ENCODE peak calls at places on chromosome 22, in six cellular contexts. N is lower lobe of right lung, W is PC-9, H is H9, B is lung, S is upper lobe of right lung. J is an unnamed sample. For H3K27me3 and H3K4me1, the result is how much of the 10 kb centered on the place peaks cover.

GRCh38 chr22:19891350-19892248 is 36.9 kb upstream of the GNB1L start:
- DNase-seq in S (no peak), N (no peak), H (peak), W (no peak), B (no peak), J (peak)

GRCh38 chr22:30611197-30611596 is 4.2 kb downstream of the TCN2 start:
- DNase-seq in S (no peak), B (no peak), N (no peak), W (no peak), H (no peak), J (no peak)

GRCh38 chr22:20456722-20457076 is 19.1 kb upstream of the SCARF2 start:
- DNase-seq in N (peak), S (peak), B (no peak), W (no peak), H (no peak), J (no peak)

GRCh38 chr22:37062366-37062655 is 10.8 kb downstream of the KCTD17 start:
- DNase-seq in W (no peak), N (no peak), S (no peak), H (no peak), B (no peak), J (no peak)

GRCh38 chr22:19843107-19843856 is 11.4 kb downstream of the GNB1L start:
- DNase-seq in H (no peak), W (no peak), N (no peak), S (no peak), B (no peak), J (no peak)

GRCh38 chr22:23274146-23274526 is 93.8 kb downstream of the BCR start:
- DNase-seq in S (no peak), H (no peak), W (no peak), N (no peak), B (no peak), J (no peak)

GRCh38 chr22:26842103-26842502 is 184.7 kb downstream of the MIAT start:
- DNase-seq in S (no peak), B (no peak), H (no peak), W (no peak), N (no peak), J (no peak)

GRCh38 chr22:33652596-33652995 is 267.7 kb downstream of the LARGE1 start:
- DNase-seq in W (peak), B (no peak), H (no peak), N (no peak), S (no peak), J (no peak)

GRCh38 chr22:26712158-26712557 is 54.8 kb downstream of the MIAT start:
- DNase-seq in W (no peak), B (no peak), H (no peak), S (no peak), N (no peak), J (no peak)

GRCh38 chr22:25704701-25705100 is 37.3 kb upstream of the MYO18B start:
- DNase-seq in H (no peak), S (no peak), B (no peak), N (no peak), W (no peak), J (no peak)

GRCh38 chr22:31250740-31251330 is 38.7 kb downstream of the LIMK2 start:
- DNase-seq in S (no peak), H (no peak), W (peak), B (no peak), N (no peak), J (no peak)

GRCh38 chr22:45353816-45354215 is 44.1 kb downstream of the FAM118A start:
- DNase-seq in S (no peak), W (no peak), B (no peak), H (no peak), N (no peak), J (no peak)

GRCh38 chr22:46432164-46433068 is 96.9 kb downstream of the TRMU start:
- DNase-seq in N (no peak), H (no peak), W (no peak), S (no peak), B (no peak), J (no peak)

GRCh38 chr22:41910599-41911291 is 4.1 kb downstream of the SHISA8 start:
- DNase-seq in S (no peak), B (no peak), W (no peak), H (no peak), N (no peak), J (peak)

GRCh38 chr22:47057916-47058585 is 295.6 kb downstream of the TBC1D22A start:
- DNase-seq in W (no peak), B (no peak), S (peak), N (peak), H (no peak), J (no peak)

GRCh38 chr22:17931400-17931825 is 92.9 kb downstream of the MICAL3 start:
- DNase-seq in S (no peak), W (no peak), N (no peak), B (no peak), H (no peak), J (peak)

GRCh38 chr22:37044634-37045625 is 6.6 kb upstream of the KCTD17 start:
- DNase-seq in W (peak), N (no peak), H (no peak), S (no peak), B (no peak), J (no peak)

GRCh38 chr22:26798433-26799065 is 141.2 kb downstream of the MIAT start:
- DNase-seq in N (no peak), S (no peak), B (no peak), W (no peak), H (peak), J (no peak)

GRCh38 chr22:19576460-19577421 is 52.5 kb upstream of the CLDN5 start:
- DNase-seq in B (no peak), N (no peak), S (no peak), H (peak), W (peak), J (peak)

GRCh38 chr22:38649841-38650522 is 6.2 kb downstream of the FAM227A start:
- DNase-seq in B (no peak), H (no peak), N (no peak), S (no peak), W (peak), J (no peak)

GRCh38 chr22:39475337-39475736 is 18.5 kb downstream of the MGAT3 start:
- DNase-seq in H (no peak), W (no peak), N (no peak), B (no peak), S (no peak), J (no peak)

GRCh38 chr22:37197451-37198289 is 9.6 kb upstream of the C1QTNF6 start:
- DNase-seq in W (peak), N (peak), H (no peak), S (peak), B (peak), J (no peak)

GRCh38 chr22:17672417-17672991 is 33.9 kb downstream of the BCL2L13 start:
- DNase-seq in H (no peak), N (no peak), S (no peak), W (no peak), B (no peak), J (no peak)

GRCh38 chr22:38097557-38098409 is 12.7 kb downstream of the BAIAP2L2 start:
- DNase-seq in W (no peak), H (peak), N (peak), S (no peak), B (no peak), J (no peak)

GRCh38 chr22:35986085-35986484 is 42.5 kb downstream of the RBFOX2 start:
- DNase-seq in N (no peak), H (no peak), B (no peak), W (no peak), S (no peak), J (no peak)

GRCh38 chr22:35638408-35638807 is 9.8 kb upstream of the APOL6 start:
- DNase-seq in H (no peak), N (peak), B (peak), W (no peak), S (no peak), J (peak)

GRCh38 chr22:32957093-32957835 is 100.9 kb downstream of the SYN3 start:
- DNase-seq in N (no peak), W (no peak), B (no peak), H (no peak), S (no peak), J (no peak)

GRCh38 chr22:35377735-35378134 is 3.2 kb upstream of the HMOX1 start:
- DNase-seq in W (no peak), S (no peak), N (no peak), B (no peak), H (peak), J (no peak)

GRCh38 chr22:41123151-41123550 is 30.8 kb downstream of the EP300 start:
- DNase-seq in W (no peak), H (no peak), S (no peak), N (no peak), B (no peak), J (no peak)

GRCh38 chr22:45518580-45518991 is 15.9 kb downstream of the FBLN1 start:
- DNase-seq in S (no peak), H (no peak), B (no peak), N (no peak), W (peak), J (no peak)

GRCh38 chr22:30314918-30315317 is 11.8 kb downstream of the TBC1D10A start:
- DNase-seq in B (no peak), S (no peak), N (no peak), W (no peak), H (no peak), J (no peak)

GRCh38 chr22:29072979-29073617 is at the start of gene KREMEN1:
- DNase-seq in H (no peak), W (no peak), S (peak), B (no peak), N (no peak), J (no peak)

GRCh38 chr22:29072193-29072978 is 449 bp upstream of the KREMEN1 start:
- DNase-seq in S (peak), N (peak), H (peak), B (peak), W (peak), J (peak)

GRCh38 chr22:29071261-29072045 is 1.4 kb upstream of the KREMEN1 start:
- DNase-seq in H (peak), N (peak), W (no peak), S (peak), B (no peak), J (peak)

GRCh38 chr22:29073618-29074275 is 912 bp downstream of the KREMEN1 start:
- DNase-seq in B (peak), W (no peak), N (peak), H (peak), S (peak), J (peak)

GRCh38 chr22:29074276-29074625 is 1.4 kb downstream of the KREMEN1 start:
- DNase-seq in B (no peak), N (no peak), W (no peak), S (no peak), H (no peak), J (no peak)
- H3K27me3 ChIP-seq in B (under half), N (under half), W (under half), S (under half), H (under half), J (under half)

DNA sequence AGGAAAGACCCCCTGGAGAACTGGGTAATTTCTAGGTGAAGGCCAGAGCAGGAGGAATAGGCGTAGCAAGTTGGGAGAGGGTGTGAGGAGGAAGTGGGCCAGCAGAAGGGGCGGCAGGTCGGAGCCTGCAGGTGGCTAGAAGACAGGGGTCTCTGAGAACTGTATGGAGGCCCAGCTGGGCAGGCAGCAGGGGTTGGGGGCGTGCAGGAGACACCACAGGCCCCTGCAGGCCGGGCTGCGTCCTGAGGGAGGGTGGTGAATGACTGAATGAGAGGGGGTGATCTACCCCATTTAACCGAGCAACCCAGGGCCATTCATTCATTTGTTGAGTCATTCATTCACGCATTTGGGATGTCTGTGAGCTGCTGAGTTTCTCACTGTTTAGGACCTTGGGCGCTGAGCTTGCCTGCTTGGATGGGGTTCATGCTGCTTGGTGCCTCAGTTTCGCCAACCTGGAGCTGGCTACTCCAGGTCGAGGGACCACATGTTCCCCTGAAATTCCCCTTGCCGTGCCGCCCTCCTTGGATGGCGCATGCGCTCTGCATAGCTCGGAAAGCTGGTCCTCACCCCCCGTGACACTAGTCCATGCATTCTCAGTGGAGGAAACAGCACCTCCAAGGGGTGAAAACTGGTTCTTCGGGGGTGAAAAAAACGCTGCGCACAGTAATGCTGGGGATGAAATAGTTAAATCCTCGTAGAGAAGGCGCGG is 15.6 kb downstream of the MPPED1 start:
- DNase-seq in B (no peak), H (no peak), S (no peak), W (no peak), N (peak), J (no peak)
- H3K4me1 ChIP-seq in B (under half), H (under half), S (under half), W (under half), N (under half), J (under half)

DNA sequence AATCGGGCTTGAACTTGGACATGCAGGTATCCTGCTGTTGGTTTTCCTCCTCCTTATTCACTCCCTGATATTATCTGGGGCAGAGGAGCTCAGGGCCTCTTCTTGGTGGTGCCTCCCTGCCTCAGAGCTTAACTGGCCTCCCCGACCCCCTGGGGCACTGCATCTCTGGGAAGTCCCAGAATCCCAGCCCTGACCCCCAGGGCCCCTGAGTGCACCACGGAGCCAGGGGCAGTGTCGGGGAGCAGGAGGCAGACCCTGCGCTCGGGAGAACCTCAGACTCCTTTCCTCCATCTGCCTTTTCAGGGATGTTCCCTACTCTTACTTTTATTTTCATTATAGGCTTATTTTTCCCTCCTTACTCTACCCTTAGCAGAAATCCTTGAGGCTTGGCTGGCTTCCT is 537.0 kb downstream of the BRD1 start:
- DNase-seq in B (no peak), N (no peak), W (no peak), S (no peak), H (peak), J (no peak)
- H3K27me3 ChIP-seq in B (under half), N (under half), W (half or more), S (under half), H (under half), J (under half)

GRCh38 chr22:29030016-29030617 is 31.5 kb downstream of the C22orf31 start:
- DNase-seq in W (peak), B (no peak), H (no peak), N (no peak), S (no peak), J (no peak)

GRCh38 chr22:29031236-29031982 is 30.2 kb downstream of the C22orf31 start:
- DNase-seq in N (peak), B (peak), W (peak), H (peak), S (peak), J (peak)

GRCh38 chr22:29032014-29032475 is 29.6 kb downstream of the C22orf31 start:
- DNase-seq in W (no peak), H (no peak), S (no peak), B (no peak), N (no peak), J (no peak)

GRCh38 chr22:29029202-29030000 is 32.2 kb downstream of the C22orf31 start:
- DNase-seq in H (no peak), B (no peak), S (no peak), N (no peak), W (no peak), J (no peak)

DNA sequence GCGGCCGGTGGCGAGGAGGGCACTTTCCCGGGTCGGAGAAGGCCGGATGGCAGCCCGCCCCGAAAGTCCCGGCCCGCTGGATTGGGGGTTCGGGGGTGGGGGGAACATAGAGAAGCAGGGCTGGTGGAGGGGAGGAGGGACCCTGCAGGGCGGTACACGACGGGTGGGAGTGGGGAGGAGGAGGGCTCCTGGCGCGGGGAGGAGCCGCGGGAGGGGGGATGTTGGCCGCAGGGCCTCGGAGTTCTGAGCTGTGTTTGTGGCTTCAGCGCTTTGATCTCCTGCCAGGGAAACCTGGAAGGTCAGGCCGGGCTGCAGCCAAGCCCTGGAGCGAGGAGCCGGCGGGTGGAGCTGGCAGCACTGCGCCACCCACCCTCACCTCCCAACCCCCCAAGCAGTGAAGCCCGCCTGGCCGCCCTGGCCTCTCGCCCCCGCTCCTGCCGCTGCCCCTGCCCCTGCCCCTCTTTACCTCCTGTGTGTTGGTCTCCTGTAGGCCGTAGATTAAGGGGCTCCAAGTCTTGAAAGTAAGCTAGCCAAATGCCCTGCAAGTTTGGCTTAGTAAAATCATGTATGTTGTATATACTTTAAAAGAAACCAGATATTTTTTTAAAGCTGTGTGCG is 30.9 kb downstream of the C22orf31 start:
- DNase-seq in B (peak), N (peak), S (peak), H (peak), W (peak), J (peak)
- H3K4me1 ChIP-seq in B (under half), N (half or more), S (under half), H (under half), W (under half), J (under half)

GRCh38 chr22:48555606-48556005 is 1272.1 kb downstream of the BRD1 start:
- DNase-seq in S (no peak), H (no peak), W (no peak), N (no peak), B (no peak), J (no peak)
- H3K27me3 ChIP-seq in S (under half), H (under half), W (half or more), N (under half), B (under half), J (under half)

DNA sequence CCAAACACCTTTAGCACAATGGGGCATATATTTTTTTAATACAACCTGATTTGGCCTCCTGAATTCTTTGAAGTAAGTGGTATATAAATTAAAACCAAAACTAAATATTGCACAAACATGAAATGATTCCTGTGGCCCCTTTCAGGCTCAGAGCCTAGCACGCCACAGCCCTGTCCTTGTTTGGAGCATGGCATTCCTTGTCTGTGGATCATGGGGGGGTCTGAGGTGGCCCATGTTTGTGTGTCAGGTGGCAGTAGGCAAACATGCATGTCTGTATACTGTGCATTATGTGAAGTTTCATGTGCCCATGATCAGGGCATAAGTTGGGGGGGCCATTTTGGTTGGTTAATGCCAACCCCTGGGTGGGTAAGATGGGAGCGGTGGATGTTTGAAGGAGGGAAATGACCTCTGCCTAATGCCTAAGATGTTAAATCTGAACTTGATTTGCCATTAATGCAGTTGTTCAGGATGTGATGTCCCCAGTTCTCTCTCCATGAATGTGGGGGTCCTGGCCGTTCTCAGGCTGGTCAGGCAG is 18.6 kb downstream of the UPB1 start:
- DNase-seq in N (no peak), B (no peak), H (no peak), S (no peak), W (no peak), J (no peak)
- H3K4me1 ChIP-seq in N (under half), B (under half), H (under half), S (under half), W (under half), J (under half)

DNA sequence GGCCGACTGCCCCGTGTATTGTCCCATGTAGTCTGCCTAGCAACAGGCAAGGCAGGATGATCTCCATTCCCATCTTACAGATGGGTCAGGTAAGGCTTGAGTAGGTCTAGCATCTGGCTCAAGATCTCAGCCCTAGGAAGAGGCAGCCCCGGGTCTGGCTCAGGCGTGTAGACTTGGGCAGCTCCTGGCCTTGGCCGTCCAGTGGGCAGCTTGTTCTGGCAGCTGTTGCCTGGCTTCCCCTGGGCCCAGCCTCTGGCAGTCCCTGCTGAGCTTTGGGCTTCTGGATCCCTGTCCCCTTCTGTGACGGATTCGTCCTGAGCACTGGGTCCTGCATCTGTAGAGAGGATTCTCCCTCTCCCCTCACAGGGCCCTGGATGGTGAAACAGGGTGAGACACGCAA is 72.4 kb downstream of the MPPED1 start:
- DNase-seq in S (no peak), W (no peak), H (no peak), N (no peak), B (no peak), J (no peak)
- H3K27me3 ChIP-seq in S (under half), W (half or more), H (under half), N (under half), B (under half), J (under half)

DNA sequence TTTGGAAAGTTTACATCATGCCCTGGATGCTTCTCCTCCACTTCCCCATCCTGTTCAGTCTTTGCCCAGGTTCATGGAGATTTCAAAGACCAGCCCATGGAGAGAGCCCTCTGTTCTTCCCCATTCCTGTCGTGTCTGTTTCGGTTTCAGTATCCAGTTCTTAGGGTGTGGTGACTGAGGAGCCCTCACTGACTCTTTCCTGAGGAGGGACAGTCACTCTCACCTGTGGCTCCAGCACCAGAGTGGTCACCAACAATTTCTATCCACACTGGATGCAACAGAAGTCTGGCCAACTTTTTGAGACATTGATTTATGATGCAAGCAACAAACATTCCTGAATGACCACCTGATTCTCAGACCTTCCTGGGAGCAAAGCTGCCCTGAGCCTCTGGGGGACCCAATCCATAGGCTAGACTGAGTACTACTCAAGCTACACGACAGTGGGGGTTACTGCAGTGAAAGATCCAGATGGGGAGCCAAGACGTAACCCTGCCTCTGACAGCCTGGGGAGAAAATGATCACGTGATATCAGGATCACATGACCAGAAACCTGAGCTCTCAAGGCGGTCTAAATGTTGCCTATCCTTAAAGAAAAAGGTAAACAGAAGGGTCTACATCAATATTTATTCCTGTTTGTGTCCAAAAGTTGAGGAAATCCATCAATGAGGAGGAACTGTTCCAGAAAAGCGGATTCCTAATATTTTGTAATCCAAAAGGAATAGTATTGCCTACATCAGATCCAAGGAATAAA is 76.2 kb upstream of the VPREB1 start:
- DNase-seq in H (peak), B (no peak), W (no peak), S (no peak), N (no peak), J (no peak)
- H3K4me1 ChIP-seq in H (under half), B (under half), W (under half), S (under half), N (under half), J (under half)

J was measured in heart left ventricle.